ENCODE peak calls at places on chromosomes 12 and 14, in ten cellular contexts. Q, F, M, I, W, B, Z, P, T and J are unnamed samples.

GRCh38 chr12:132357623-132358186 is 28.3 kb upstream of the GALNT9 start:
- ATAC-seq in M (no peak), T (no peak), I (no peak), B (no peak), F (no peak), P (no peak), Q (no peak), W (no peak), Z (no peak), J (no peak)

GRCh38 chr12:3473171-3473570 is 17.8 kb upstream of the PRMT8 start:
- ATAC-seq in M (no peak), I (no peak), W (no peak), Z (no peak), P (no peak), F (no peak), B (no peak), Q (no peak), T (no peak), J (no peak)

GRCh38 chr12:662541-663292 is 528 bp downstream of the NINJ2 start:
- ATAC-seq in W (peak), F (peak), I (no peak), P (peak), Z (peak), Q (no peak), B (peak), M (peak), T (no peak), J (peak)

GRCh38 chr12:111393700-111394275 is 11.9 kb upstream of the SH2B3 start:
- ATAC-seq in Q (no peak), M (no peak), P (peak), B (no peak), Z (no peak), F (peak), I (no peak), T (no peak), W (peak), J (peak)

GRCh38 chr14:70887207-70888150 is 19.8 kb upstream of the PCNX1 start:
- ATAC-seq in P (peak), M (no peak), B (peak), W (no peak), F (peak), Q (no peak), Z (no peak), T (no peak), I (peak), J (peak)

GRCh38 chr12:117143008-117143532 is 43.9 kb upstream of the TESC start:
- ATAC-seq in W (peak), Q (no peak), I (peak), T (peak), F (no peak), M (peak), Z (no peak), B (peak), P (peak), J (no peak)

GRCh38 chr14:21846227-21846885 is 172.7 kb upstream of the OR4E1 start:
- ATAC-seq in T (no peak), W (peak), P (peak), Q (peak), M (peak), B (peak), I (peak), Z (no peak), F (no peak), J (no peak)

GRCh38 chr14:96304956-96305355 is 48.9 kb downstream of the BDKRB1 start:
- ATAC-seq in P (no peak), T (no peak), Z (no peak), I (no peak), W (peak), F (no peak), M (peak), Q (peak), B (no peak), J (no peak)

GRCh38 chr14:99508896-99509629 is 27.9 kb downstream of the CCNK start:
- ATAC-seq in P (peak), M (peak), I (no peak), T (peak), Z (peak), B (no peak), F (no peak), Q (peak), W (peak), J (no peak)

GRCh38 chr12:9043766-9044165 is 54.4 kb downstream of the KLRG1 start:
- ATAC-seq in F (no peak), I (no peak), T (no peak), B (no peak), P (no peak), W (no peak), Q (no peak), Z (no peak), M (no peak), J (no peak)

GRCh38 chr12:132465269-132466190 is 24.4 kb upstream of the FBRSL1 start:
- ATAC-seq in W (peak), M (peak), Z (no peak), Q (no peak), I (no peak), P (no peak), B (no peak), T (no peak), F (no peak), J (no peak)

GRCh38 chr12:65113621-65114035 is 7.5 kb downstream of the WIF1 start:
- ATAC-seq in I (peak), F (no peak), M (no peak), T (no peak), Z (no peak), Q (no peak), B (no peak), P (no peak), W (peak), J (no peak)

GRCh38 chr12:80268924-80269749 is 169.8 kb downstream of the OTOGL start:
- ATAC-seq in Z (no peak), M (peak), T (no peak), W (no peak), Q (peak), F (no peak), B (peak), I (peak), P (no peak), J (no peak)

GRCh38 chr12:84642201-84642600 is 270.4 kb downstream of the SLC6A15 start:
- ATAC-seq in F (no peak), B (no peak), P (no peak), W (no peak), Q (no peak), M (no peak), I (no peak), T (no peak), Z (no peak), J (no peak)

GRCh38 chr12:101634724-101635123 is 40.0 kb downstream of the MYBPC1 start:
- ATAC-seq in M (no peak), P (peak), Z (no peak), I (peak), B (no peak), F (no peak), W (no peak), Q (no peak), T (no peak), J (no peak)

GRCh38 chr12:466039-466438 is 6.3 kb downstream of the B4GALNT3 start:
- ATAC-seq in Q (no peak), F (peak), P (no peak), I (no peak), B (no peak), M (no peak), W (peak), Z (no peak), T (no peak), J (no peak)

GRCh38 chr12:92218394-92219077 is 72.9 kb upstream of the BTG1 start:
- ATAC-seq in Q (no peak), B (no peak), F (no peak), W (no peak), T (no peak), M (no peak), P (peak), I (peak), Z (no peak), J (no peak)

GRCh38 chr12:21941522-21942376 is 523 bp upstream of the ABCC9 start:
- ATAC-seq in Z (peak), I (no peak), P (peak), M (peak), T (peak), F (peak), W (peak), Q (no peak), B (peak), J (peak)

GRCh38 chr12:74890237-74890599 is 319.4 kb downstream of the KCNC2 start:
- ATAC-seq in T (peak), I (peak), F (peak), Q (peak), Z (peak), P (peak), W (peak), B (peak), M (peak), J (no peak)

GRCh38 chr14:68124885-68125731 is 305.5 kb downstream of the RAD51B start:
- ATAC-seq in F (no peak), P (peak), M (peak), Z (peak), B (peak), I (no peak), Q (peak), W (no peak), T (no peak), J (peak)

GRCh38 chr14:101134161-101134631 is 230.7 kb upstream of the RTL1 start:
- ATAC-seq in T (no peak), Q (no peak), Z (no peak), P (no peak), W (no peak), I (no peak), B (no peak), M (no peak), F (no peak), J (no peak)

GRCh38 chr12:13980548-13981295 is 680 bp downstream of the GRIN2B start:
- ATAC-seq in T (peak), I (no peak), Z (no peak), P (no peak), B (no peak), W (no peak), M (peak), Q (peak), F (no peak), J (no peak)

GRCh38 chr14:81311816-81312215 is 88.3 kb downstream of the STON2 start:
- ATAC-seq in T (no peak), B (no peak), Q (no peak), W (no peak), F (no peak), I (no peak), Z (no peak), P (no peak), M (no peak), J (no peak)

GRCh38 chr14:67680121-67680602 is 5.7 kb upstream of the VTI1B start:
- ATAC-seq in B (peak), F (no peak), I (peak), Z (no peak), T (no peak), W (no peak), Q (no peak), M (peak), P (peak), J (no peak)

GRCh38 chr12:76755829-76756379 is 8.0 kb upstream of the ZDHHC17 start:
- ATAC-seq in I (no peak), Z (no peak), W (no peak), M (no peak), F (no peak), B (no peak), Q (no peak), T (no peak), P (no peak), J (no peak)

GRCh38 chr14:76376001-76376404 is at the start of gene ESRRB:
- ATAC-seq in Q (peak), B (peak), P (no peak), M (peak), I (no peak), Z (no peak), T (peak), W (peak), F (peak), J (no peak)

GRCh38 chr12:96238336-96239031 is 44.3 kb downstream of the ELK3 start:
- ATAC-seq in Q (no peak), F (peak), P (no peak), M (no peak), B (no peak), I (no peak), Z (no peak), W (no peak), T (no peak), J (no peak)

GRCh38 chr14:56423591-56423991 is 156.0 kb upstream of the TMEM260 start:
- ATAC-seq in B (peak), Z (no peak), I (no peak), F (peak), M (no peak), P (no peak), W (no peak), Q (no peak), T (no peak), J (no peak)

GRCh38 chr12:1369942-1370620 is 224.3 kb downstream of the FBXL14 start:
- ATAC-seq in W (no peak), M (no peak), T (no peak), I (no peak), Z (peak), Q (no peak), P (no peak), B (no peak), F (no peak), J (no peak)

GRCh38 chr12:126198966-126199692 is 1133.9 kb downstream of the AACS start:
- ATAC-seq in Q (no peak), M (no peak), B (no peak), I (no peak), Z (no peak), F (no peak), W (no peak), P (peak), T (peak), J (no peak)

GRCh38 chr12:103841690-103842584 is 903 bp upstream of the NT5DC3 start:
- ATAC-seq in P (peak), I (peak), M (peak), T (peak), Q (peak), B (peak), W (peak), F (peak), Z (peak), J (peak)

GRCh38 chr12:6685814-6686213 is 3.4 kb downstream of the ZNF384 start:
- ATAC-seq in W (no peak), P (no peak), F (no peak), Z (no peak), T (no peak), I (no peak), Q (no peak), B (no peak), M (no peak), J (no peak)

GRCh38 chr12:6688543-6688999 is 604 bp downstream of the ZNF384 start:
- ATAC-seq in I (peak), P (peak), M (peak), B (no peak), T (no peak), W (peak), Q (peak), Z (no peak), F (peak), J (no peak)

GRCh38 chr12:6691473-6691872 is 2.3 kb upstream of the ZNF384 start:
- ATAC-seq in W (no peak), I (no peak), P (no peak), Q (no peak), F (no peak), Z (no peak), M (no peak), B (no peak), T (no peak), J (no peak)

GRCh38 chr12:6692888-6693287 is 3.7 kb upstream of the ZNF384 start:
- ATAC-seq in I (no peak), Z (no peak), M (no peak), P (no peak), W (no peak), T (no peak), B (no peak), Q (no peak), F (no peak), J (no peak)

DNA sequence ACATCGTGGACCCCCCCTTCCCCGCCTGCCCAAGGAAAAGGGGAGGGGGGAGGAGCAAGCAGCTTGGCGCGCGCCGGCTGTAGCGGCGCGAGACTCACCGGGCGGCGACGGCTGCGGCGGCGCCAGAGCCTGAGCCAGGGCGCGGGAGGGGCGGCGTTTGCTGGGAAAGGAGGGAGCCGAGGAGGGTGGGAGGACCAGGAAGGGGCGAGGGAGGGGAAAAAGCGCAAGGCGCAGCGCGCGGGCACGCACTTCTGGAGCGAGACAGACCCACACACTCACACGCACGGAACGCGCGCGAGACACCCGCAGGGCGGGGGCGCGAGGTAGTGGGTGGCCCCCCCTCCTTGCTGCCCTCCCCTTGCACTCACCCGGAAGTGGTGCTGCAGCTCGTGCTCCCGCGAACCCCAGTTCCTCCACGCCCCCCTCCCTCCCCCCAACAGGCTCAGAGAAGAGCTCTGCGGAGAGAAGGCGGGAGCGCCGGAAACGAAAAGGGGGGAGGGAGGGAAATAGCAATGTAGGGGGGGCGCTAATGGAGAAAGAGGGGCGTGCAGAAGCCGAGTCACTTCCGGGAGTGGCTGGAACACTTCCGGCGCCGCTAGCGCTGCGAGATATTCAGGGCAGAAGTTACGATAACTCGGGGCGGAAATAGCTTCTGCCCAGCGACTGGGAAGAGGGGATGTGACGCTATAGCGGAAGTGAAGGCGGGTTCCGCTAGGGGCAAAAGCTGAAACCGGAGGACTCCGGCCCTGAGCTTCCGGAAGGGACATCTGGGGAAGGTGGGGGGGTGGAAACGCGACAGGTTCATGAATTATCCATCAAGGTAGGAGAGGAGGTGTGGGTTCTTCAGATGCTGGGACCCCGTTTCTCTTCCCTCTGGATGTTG is at the start of gene ZNF384:
- ATAC-seq in T (peak), B (peak), Z (peak), F (peak), M (peak), W (peak), I (peak), Q (peak), P (peak), J (peak)
- TF ChIP-seq POLR2A in T (peak), B (peak), Z (peak), F (peak), M (peak), W (peak), I (peak), Q (peak), P (peak), J (peak)

GRCh38 chr12:47903927-47904646 is 707 bp downstream of the VDR start:
- ATAC-seq in M (peak), F (peak), W (no peak), B (peak), I (peak), P (peak), T (no peak), Z (peak), Q (peak), J (peak)
- TF ChIP-seq POLR2A in M (no peak), F (no peak), W (no peak), B (peak), I (no peak), P (no peak), T (no peak), Z (peak), Q (no peak), J (no peak)

DNA sequence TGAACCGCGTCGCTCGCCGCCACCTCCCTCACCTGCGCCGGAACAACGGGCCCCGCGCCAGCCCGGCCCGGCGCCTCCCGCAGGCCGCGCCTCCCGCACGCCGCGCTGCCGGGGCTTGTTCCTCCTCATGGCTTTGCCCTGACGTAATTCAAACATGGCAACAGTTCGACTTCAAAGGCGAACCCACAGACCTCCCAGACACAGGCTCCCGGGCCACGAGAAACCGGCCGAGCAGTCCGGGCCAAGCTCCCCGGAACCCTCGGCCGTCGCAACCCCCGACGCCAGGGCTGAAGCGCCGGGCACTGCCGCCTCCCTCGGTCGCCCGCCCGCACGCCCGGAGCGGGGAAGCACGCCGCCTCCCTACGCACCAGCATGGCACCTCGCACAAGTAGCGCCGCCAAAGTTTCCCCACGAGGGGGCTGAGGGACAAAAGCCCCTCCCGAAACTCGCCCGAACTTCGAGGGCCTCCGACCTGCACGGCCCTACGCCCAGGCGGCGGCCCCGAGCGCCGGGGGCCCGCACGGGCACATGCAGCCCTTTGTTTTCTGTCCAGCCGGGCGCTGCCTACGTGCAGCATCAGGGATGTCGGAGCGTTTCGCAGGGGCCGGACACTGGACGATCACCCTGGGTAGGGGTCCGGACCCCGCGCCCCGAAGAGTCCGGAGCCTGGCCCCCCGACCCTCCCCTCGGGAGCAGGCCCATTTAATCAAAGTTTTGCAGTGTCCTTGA is 1.7 kb downstream of the SINHCAF start:
- ATAC-seq in T (peak), I (peak), Z (peak), B (peak), W (peak), Q (peak), P (peak), F (peak), M (peak), J (peak)
- TF ChIP-seq POLR2A in T (peak), I (peak), Z (peak), B (no peak), W (peak), Q (no peak), P (peak), F (no peak), M (peak), J (peak)

DNA sequence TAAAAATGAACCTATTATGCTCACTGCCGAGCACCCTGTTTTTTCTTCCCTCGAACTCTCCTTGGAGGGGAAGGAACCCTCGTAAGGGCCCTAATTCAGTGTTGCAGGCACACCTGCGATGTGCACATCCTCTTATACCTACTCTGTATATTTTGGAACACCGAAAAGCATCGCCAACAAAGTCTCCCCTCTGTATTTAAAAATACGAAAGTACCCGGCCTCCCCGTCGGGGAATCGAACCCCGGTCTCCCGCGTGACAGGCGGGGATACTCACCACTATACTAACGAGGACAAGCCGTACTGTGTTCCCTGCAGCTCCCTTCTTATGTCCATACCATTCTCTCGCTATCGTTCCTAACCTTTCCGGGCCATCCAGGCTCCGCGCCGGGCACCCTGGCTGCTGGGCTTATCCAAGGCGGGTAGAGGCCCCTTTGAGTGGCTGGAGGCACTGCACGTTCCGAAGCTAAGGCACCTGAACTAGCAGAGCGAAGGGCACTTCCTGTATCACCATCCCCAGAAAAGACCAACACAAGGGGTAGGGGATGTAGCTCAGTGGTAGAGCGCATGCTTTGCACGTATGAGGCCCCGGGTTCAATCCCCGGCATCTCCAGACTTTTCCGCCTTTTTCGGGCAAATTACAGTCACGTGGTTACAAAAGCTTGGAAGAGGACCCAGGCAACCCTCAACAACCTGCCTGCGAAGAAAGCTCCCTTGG is 25.1 kb upstream of the UBC start:
- ATAC-seq in F (peak), P (peak), Z (peak), I (peak), W (peak), M (peak), B (peak), Q (peak), T (peak), J (peak)
- TF ChIP-seq POLR2A in F (no peak), P (peak), Z (no peak), I (peak), W (peak), M (no peak), B (no peak), Q (no peak), T (peak), J (peak)

GRCh38 chr12:122147514-122148290 is 26.3 kb downstream of the IL31 start:
- ATAC-seq in B (no peak), Z (no peak), Q (no peak), F (no peak), M (peak), P (no peak), I (no peak), T (no peak), W (peak), J (no peak)

GRCh38 chr12:122142857-122143256 is 31.2 kb downstream of the IL31 start:
- ATAC-seq in B (no peak), W (no peak), P (no peak), Z (no peak), T (no peak), I (no peak), Q (no peak), F (no peak), M (no peak), J (no peak)

GRCh38 chr12:122148657-122149056 is 25.4 kb downstream of the IL31 start:
- ATAC-seq in M (peak), B (peak), W (no peak), I (no peak), F (peak), T (no peak), P (peak), Q (no peak), Z (no peak), J (peak)

GRCh38 chr12:122144885-122145284 is 29.1 kb downstream of the IL31 start:
- ATAC-seq in B (no peak), F (no peak), P (no peak), T (no peak), M (no peak), Z (no peak), I (no peak), W (no peak), Q (no peak), J (no peak)

GRCh38 chr12:122145505-122146330 is 28.3 kb downstream of the IL31 start:
- ATAC-seq in T (no peak), I (no peak), M (no peak), Z (no peak), F (no peak), W (no peak), B (no peak), Q (peak), P (no peak), J (no peak)
- TF ChIP-seq POLR2A in T (no peak), I (peak), M (no peak), Z (no peak), F (no peak), W (no peak), B (no peak), Q (no peak), P (no peak), J (no peak)